ENCODE peak calls at places on chromosomes 7 and 10, in four cellular contexts. One of them, this sample, is unnamed.
A peak's percentile ranks its signal among the peaks of the same experiment; 100 is the strongest.

GRCh38 chr7:128076831-128077271 is 45.6 kb upstream of the LRRC4 start:
- DNase-seq in mesenchymal stem cell: no peak
- DNase-seq in neuronal stem cell: no peak
- DNase-seq in H9: no peak
- DNase-seq in this sample: no peak

GRCh38 chr10:69374931-69375306 is 41.8 kb downstream of the TACR2 start:
- DNase-seq in H9: no peak
- DNase-seq in mesenchymal stem cell: no peak
- DNase-seq in neuronal stem cell: no peak
- DNase-seq in this sample: no peak

GRCh38 chr7:68823996-68824780 is 774.1 kb upstream of the AUTS2 start:
- DNase-seq in neuronal stem cell: no peak
- DNase-seq in H9: no peak
- DNase-seq in mesenchymal stem cell: no peak
- DNase-seq in this sample: no peak

GRCh38 chr10:24428410-24428782 is 219.5 kb downstream of the KIAA1217 start:
- DNase-seq in H9: no peak
- DNase-seq in mesenchymal stem cell: peak; percentile 74
- DNase-seq in neuronal stem cell: no peak
- DNase-seq in this sample: peak; percentile 96

GRCh38 chr7:101782476-101782875 is 35.0 kb upstream of the CUX1 start:
- DNase-seq in mesenchymal stem cell: no peak
- DNase-seq in H9: no peak
- DNase-seq in neuronal stem cell: no peak
- DNase-seq in this sample: peak; percentile 76

GRCh38 chr10:18099420-18099819 is 40.8 kb upstream of the CACNB2 start:
- DNase-seq in neuronal stem cell: no peak
- DNase-seq in mesenchymal stem cell: no peak
- DNase-seq in H9: no peak
- DNase-seq in this sample: no peak

GRCh38 chr10:7763929-7764328 is 23.9 kb downstream of the KIN start:
- DNase-seq in mesenchymal stem cell: no peak
- DNase-seq in neuronal stem cell: no peak
- DNase-seq in H9: no peak
- DNase-seq in this sample: peak; percentile 12

GRCh38 chr10:74292871-74293427 is 141.9 kb downstream of the ADK start:
- DNase-seq in mesenchymal stem cell: peak; percentile 73
- DNase-seq in neuronal stem cell: no peak
- DNase-seq in H9: no peak
- DNase-seq in this sample: no peak

GRCh38 chr7:119720541-119720940 is 552.4 kb upstream of the KCND2 start:
- DNase-seq in H9: no peak
- DNase-seq in mesenchymal stem cell: peak; percentile 83
- DNase-seq in neuronal stem cell: no peak
- DNase-seq in this sample: no peak

GRCh38 chr10:13528875-13529713 is at the start of gene BEND7:
- DNase-seq in neuronal stem cell: no peak
- DNase-seq in H9: no peak
- DNase-seq in mesenchymal stem cell: peak; percentile 21
- DNase-seq in this sample: no peak

GRCh38 chr10:59967079-59967478 is 60.7 kb upstream of the CCDC6 start:
- DNase-seq in mesenchymal stem cell: no peak
- DNase-seq in neuronal stem cell: no peak
- DNase-seq in H9: no peak
- DNase-seq in this sample: peak; percentile 96

GRCh38 chr10:122930140-122930539 is 19.7 kb downstream of the FAM24A start:
- DNase-seq in H9: no peak
- DNase-seq in mesenchymal stem cell: no peak
- DNase-seq in neuronal stem cell: no peak
- DNase-seq in this sample: no peak

GRCh38 chr10:117552759-117553158 is 10.2 kb downstream of the EMX2 start:
- DNase-seq in neuronal stem cell: no peak
- DNase-seq in mesenchymal stem cell: no peak
- DNase-seq in H9: no peak
- DNase-seq in this sample: no peak

DNA sequence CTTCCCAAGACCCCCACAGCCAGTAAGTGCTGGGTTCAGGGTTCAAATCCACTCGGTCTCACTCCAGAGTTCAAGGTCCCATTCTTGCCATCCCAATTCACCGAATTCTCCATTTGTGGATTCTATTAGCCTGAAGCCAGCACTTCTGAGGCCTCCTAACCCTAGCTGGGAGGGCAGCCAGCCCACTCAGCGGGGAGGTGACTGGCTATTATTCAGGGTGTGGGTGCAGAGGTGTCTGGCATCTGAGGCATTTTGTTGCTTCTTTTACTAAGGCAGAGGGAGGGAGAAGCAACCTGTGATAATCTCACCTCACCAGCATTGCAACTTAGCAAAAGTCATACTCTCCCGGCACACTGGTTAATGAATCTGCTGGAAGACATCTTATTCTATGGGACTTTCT is 8.7 kb upstream of the PTPRN2 start:
- DNase-seq in mesenchymal stem cell: no peak
- DNase-seq in H9: no peak
- DNase-seq in neuronal stem cell: no peak
- DNase-seq in this sample: no peak
- H2BK12ac ChIP-seq in mesenchymal stem cell: no peak overlapping the region
- H2BK12ac ChIP-seq in H9: no peak overlapping the region
- H2BK12ac ChIP-seq in neuronal stem cell: no peak overlapping the region
- H2BK12ac ChIP-seq in this sample: no peak overlapping the region

GRCh38 chr10:36448760-36449681 is 676.4 kb upstream of the ANKRD30A start:
- DNase-seq in mesenchymal stem cell: peak; percentile 45
- DNase-seq in neuronal stem cell: peak; percentile 27
- DNase-seq in H9: peak; percentile 41
- DNase-seq in this sample: peak; percentile 46
- H2BK5ac ChIP-seq in mesenchymal stem cell: no peak overlapping the region
- H2BK5ac ChIP-seq in neuronal stem cell: no peak overlapping the region
- H2BK5ac ChIP-seq in H9: no peak overlapping the region
- H2BK5ac ChIP-seq in this sample: peak overlapping the region; percentile 98

DNA sequence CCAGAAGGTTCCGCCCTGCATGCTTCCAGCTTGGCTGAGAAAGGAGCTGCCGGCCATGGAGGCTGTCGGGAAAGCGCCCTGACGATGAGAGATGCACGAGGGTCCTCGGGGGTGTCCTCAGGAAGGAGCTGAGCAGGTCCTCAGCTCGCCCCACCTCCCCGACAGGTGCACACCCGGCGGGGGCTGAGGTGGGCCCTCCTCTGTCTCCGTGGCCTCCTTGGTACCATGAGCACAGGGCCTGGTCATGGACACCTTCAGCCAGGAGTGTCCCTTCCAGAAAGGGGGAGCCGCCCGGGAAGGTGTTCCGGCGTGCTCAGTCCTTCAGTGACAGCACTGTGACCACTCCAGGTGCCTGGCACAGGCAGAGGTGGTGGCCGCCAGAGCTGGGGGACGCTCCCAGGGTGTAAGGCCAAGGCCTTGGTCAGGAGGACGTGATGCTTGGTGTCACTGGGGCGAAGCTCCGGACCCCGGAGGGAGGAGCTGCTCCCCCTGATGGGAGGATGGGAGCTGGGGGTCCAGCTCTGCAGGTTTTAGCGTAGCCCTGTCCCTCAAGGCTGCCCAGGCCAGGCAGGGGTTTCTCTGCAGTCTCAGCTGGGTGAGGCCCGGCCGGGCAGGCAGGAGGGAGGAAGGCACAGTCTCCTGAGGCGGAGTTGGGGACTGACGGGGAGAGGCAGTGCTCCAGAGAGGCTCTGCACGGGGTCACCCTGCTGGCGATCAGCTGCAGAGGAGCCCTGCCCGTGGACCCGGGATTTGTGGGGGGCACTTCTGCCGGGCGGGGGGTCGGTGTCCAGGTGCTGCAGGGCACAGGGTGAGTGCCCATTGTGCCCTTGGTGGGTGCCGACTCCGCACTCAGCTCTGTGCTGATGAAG is 56.6 kb upstream of the DNAJB6 start:
- DNase-seq in neuronal stem cell: no peak
- DNase-seq in H9: no peak
- DNase-seq in mesenchymal stem cell: no peak
- DNase-seq in this sample: no peak
- H2BK12ac ChIP-seq in neuronal stem cell: peak overlapping the region; percentile 73
- H2BK12ac ChIP-seq in H9: no peak overlapping the region
- H2BK12ac ChIP-seq in mesenchymal stem cell: no peak overlapping the region
- H2BK12ac ChIP-seq in this sample: no peak overlapping the region

DNA sequence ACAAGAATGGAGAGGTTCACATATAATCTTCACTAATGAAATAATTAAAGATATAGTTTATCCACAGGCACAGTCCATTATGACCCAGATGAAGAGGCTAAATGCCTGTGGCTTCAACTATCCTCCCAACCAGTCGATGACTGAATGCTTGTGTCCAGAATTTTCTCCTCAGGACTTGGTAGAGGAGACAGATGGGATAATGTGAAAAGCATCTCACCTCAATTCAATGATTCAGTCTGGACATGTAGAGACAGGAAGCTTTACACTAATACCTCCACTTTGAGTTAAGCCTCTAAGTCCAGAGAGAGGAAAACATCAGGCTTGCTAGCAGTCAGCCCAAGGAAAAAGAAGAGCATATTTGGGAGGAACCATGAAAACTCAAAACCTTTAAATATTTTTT is 59.1 kb upstream of the COL1A2 start:
- DNase-seq in H9: no peak
- DNase-seq in mesenchymal stem cell: peak; percentile 32
- DNase-seq in neuronal stem cell: no peak
- DNase-seq in this sample: no peak
- H2BK5ac ChIP-seq in H9: no peak overlapping the region
- H2BK5ac ChIP-seq in mesenchymal stem cell: no peak overlapping the region
- H2BK5ac ChIP-seq in neuronal stem cell: no peak overlapping the region
- H2BK5ac ChIP-seq in this sample: no peak overlapping the region

DNA sequence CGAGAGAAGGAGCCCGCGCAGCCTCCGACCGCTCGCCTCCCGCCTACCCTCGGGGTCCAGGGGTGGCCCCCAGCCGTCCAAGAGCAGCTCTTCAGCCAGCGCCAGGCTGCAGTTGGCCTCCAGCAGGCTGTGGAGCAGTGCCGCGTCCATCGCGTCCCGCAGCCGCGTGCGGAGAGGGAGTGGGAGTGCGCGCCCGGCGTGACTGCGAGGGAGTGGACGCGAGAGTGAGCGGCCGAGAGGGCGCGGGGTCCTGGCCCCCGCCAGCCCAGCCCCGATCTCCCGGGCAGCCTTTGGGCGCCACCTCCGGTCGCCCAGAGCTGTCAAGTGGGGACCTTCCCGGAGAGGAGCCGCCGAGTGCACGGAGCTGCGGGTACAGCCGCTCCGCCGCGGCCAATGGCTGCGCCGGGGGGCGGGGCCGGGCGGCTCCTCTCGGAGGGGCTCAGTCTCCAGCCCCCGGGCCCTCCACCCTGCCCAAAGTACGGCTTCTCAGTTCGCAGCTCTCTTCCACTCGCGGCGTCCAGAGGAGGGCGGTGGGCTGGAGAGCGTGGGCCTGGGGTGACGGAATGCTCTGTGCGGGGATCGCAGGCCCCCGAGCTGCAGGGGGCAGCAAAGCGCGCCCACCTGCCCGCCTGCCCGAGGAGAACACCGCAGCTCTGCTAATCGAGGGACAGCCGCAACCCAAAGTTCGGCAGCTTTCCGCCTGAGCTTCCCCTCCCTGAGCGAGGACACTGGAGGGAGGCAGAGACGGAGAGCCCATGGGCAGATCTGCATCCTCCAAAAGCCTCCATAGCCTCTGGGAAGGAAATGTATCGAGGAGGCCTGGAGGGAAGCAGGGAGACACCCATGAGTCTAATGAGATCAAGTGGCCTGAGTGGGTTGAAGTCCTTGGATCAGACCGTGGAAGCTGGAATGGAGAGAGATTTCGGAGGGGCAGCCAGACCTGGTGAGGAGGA is at the start of gene CRHR2:
- DNase-seq in neuronal stem cell: peak; percentile 46
- DNase-seq in mesenchymal stem cell: no peak
- DNase-seq in H9: peak; percentile 70
- DNase-seq in this sample: no peak
- H2BK12ac ChIP-seq in neuronal stem cell: no peak within 1 kb of the TSS
- H2BK12ac ChIP-seq in mesenchymal stem cell: no peak within 1 kb of the TSS
- H2BK12ac ChIP-seq in H9: no peak within 1 kb of the TSS
- H2BK12ac ChIP-seq in this sample: no peak within 1 kb of the TSS

GRCh38 chr10:45044290-45044689 is 43.6 kb downstream of the ZNF22 start:
- DNase-seq in H9: peak; percentile 72
- DNase-seq in mesenchymal stem cell: no peak
- DNase-seq in neuronal stem cell: no peak
- DNase-seq in this sample: no peak
- H2BK5ac ChIP-seq in H9: no peak overlapping the region
- H2BK5ac ChIP-seq in mesenchymal stem cell: no peak overlapping the region
- H2BK5ac ChIP-seq in neuronal stem cell: no peak overlapping the region
- H2BK5ac ChIP-seq in this sample: no peak overlapping the region

GRCh38 chr10:124480860-124481259 is 19.2 kb downstream of the LHPP start:
- DNase-seq in neuronal stem cell: no peak
- DNase-seq in mesenchymal stem cell: no peak
- DNase-seq in H9: no peak
- DNase-seq in this sample: no peak

GRCh38 chr10:124482876-124483275 is 21.3 kb downstream of the LHPP start:
- DNase-seq in mesenchymal stem cell: no peak
- DNase-seq in H9: no peak
- DNase-seq in neuronal stem cell: no peak
- DNase-seq in this sample: no peak

GRCh38 chr10:124481717-124482116 is 20.1 kb downstream of the LHPP start:
- DNase-seq in neuronal stem cell: no peak
- DNase-seq in mesenchymal stem cell: no peak
- DNase-seq in H9: no peak
- DNase-seq in this sample: no peak

GRCh38 chr10:124484016-124484415 is 22.4 kb downstream of the LHPP start:
- DNase-seq in H9: no peak
- DNase-seq in mesenchymal stem cell: no peak
- DNase-seq in neuronal stem cell: no peak
- DNase-seq in this sample: no peak

DNA sequence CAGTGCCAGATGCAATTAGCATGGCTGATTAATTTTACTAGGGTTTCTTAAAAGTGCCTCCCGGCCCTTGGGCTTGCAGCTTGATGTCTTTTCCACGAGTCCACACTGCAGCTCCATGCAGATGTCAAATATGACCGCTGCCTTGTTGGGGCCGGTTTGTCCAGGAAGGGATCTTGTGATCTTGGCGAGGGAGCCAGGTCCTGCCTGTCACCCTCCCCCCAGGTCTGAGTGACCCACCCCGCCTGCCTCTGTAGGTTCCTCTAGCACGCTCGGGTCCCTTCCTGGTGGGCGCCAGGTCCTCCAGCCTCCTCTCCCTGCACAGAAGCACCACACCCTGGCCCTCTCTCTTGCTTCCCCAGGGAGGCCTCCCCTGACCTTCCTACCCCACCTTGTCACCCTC is 20.8 kb downstream of the LHPP start:
- DNase-seq in H9: no peak
- DNase-seq in mesenchymal stem cell: no peak
- DNase-seq in neuronal stem cell: no peak
- DNase-seq in this sample: no peak
- H2BK12ac ChIP-seq in H9: no peak overlapping the region
- H2BK12ac ChIP-seq in mesenchymal stem cell: no peak overlapping the region
- H2BK12ac ChIP-seq in neuronal stem cell: no peak overlapping the region
- H2BK12ac ChIP-seq in this sample: no peak overlapping the region

GRCh38 chr7:75914169-75914654 is 743 bp upstream of the POR start:
- DNase-seq in H9: peak; percentile 38
- DNase-seq in neuronal stem cell: no peak
- DNase-seq in mesenchymal stem cell: no peak
- DNase-seq in this sample: no peak
- H2BK5ac ChIP-seq in H9: no peak overlapping the region
- H2BK5ac ChIP-seq in neuronal stem cell: peak overlapping the region; percentile 77
- H2BK5ac ChIP-seq in mesenchymal stem cell: no peak overlapping the region
- H2BK5ac ChIP-seq in this sample: peak overlapping the region; percentile 24